ENCODE peak calls at places on chromosomes 6 and 20, in eight cellular contexts. L is mucosa of descending colon, Q is osteocyte, X is lung, W is A549, K is neural crest cell, A is fibroblast of pulmonary artery, T is B cell. S is an unnamed sample.

GRCh38 chr6:139595183-139595582 is 220.7 kb upstream of the CITED2 start:
- DNase-seq in K (no peak), T (no peak), Q (no peak), A (peak), L (no peak), X (no peak), W (no peak), S (no peak)

GRCh38 chr20:63463400-63464288 is 8.8 kb downstream of the KCNQ2 start:
- DNase-seq in X (no peak), K (no peak), W (no peak), T (no peak), Q (no peak), A (no peak), L (no peak), S (no peak)

GRCh38 chr6:47437592-47437991 is 40.0 kb upstream of the CD2AP start:
- DNase-seq in L (no peak), X (no peak), Q (no peak), T (peak), A (no peak), K (no peak), W (no peak), S (no peak)

GRCh38 chr6:157434349-157435016 is 53.5 kb downstream of the ZDHHC14 start:
- DNase-seq in X (no peak), L (no peak), W (no peak), A (no peak), T (no peak), K (no peak), Q (no peak), S (no peak)

GRCh38 chr6:33727932-33728331 is 16.4 kb upstream of the UQCC2 start:
- DNase-seq in A (no peak), Q (no peak), K (no peak), W (no peak), T (no peak), L (no peak), X (no peak), S (no peak)

GRCh38 chr6:105484238-105485161 is 81.6 kb upstream of the PREP start:
- DNase-seq in K (no peak), W (peak), T (peak), A (peak), L (no peak), Q (no peak), X (no peak), S (no peak)

GRCh38 chr6:98929498-98930060 is 18.2 kb downstream of the FBXL4 start:
- DNase-seq in A (no peak), W (no peak), L (no peak), T (no peak), X (no peak), Q (no peak), K (no peak), S (no peak)

GRCh38 chr20:50745634-50746137 is 14.3 kb downstream of the PARD6B start:
- DNase-seq in W (no peak), A (no peak), T (no peak), X (no peak), L (no peak), Q (no peak), K (no peak), S (no peak)

GRCh38 chr20:58712823-58713731 is 20.5 kb downstream of the NPEPL1 start:
- DNase-seq in A (no peak), W (no peak), X (peak), K (no peak), L (peak), T (no peak), Q (peak), S (no peak)

GRCh38 chr6:26271640-26272090 is 93.3 kb upstream of the BTN3A2 start:
- DNase-seq in L (no peak), Q (no peak), X (no peak), A (no peak), W (no peak), K (no peak), T (no peak), S (no peak)

GRCh38 chr6:354631-355280 is 36.8 kb upstream of the IRF4 start:
- DNase-seq in K (no peak), X (no peak), L (peak), W (no peak), Q (no peak), T (no peak), A (no peak), S (no peak)

GRCh38 chr6:160128879-160129516 is 7.4 kb downstream of the SLC22A1 start:
- DNase-seq in L (no peak), X (no peak), A (no peak), W (no peak), K (no peak), T (no peak), Q (peak), S (no peak)

GRCh38 chr6:169248521-169248971 is 5.1 kb downstream of the THBS2 start:
- DNase-seq in K (no peak), A (no peak), T (no peak), Q (peak), X (no peak), W (no peak), L (peak), S (no peak)

GRCh38 chr6:93917216-93917615 is 497.9 kb upstream of the EPHA7 start:
- DNase-seq in K (no peak), L (no peak), W (no peak), A (no peak), T (no peak), Q (no peak), X (no peak), S (no peak)
- TF ChIP-seq CTCF in K (no peak), L (no peak), W (no peak), A (no peak), T (no peak), Q (no peak), X (no peak), S (no peak)

GRCh38 chr6:68958327-68958726 is 323.2 kb downstream of the ADGRB3 start:
- DNase-seq in X (no peak), T (no peak), L (no peak), A (peak), W (no peak), Q (no peak), K (no peak), S (no peak)
- TF ChIP-seq CTCF in X (no peak), T (no peak), L (no peak), A (peak), W (peak), Q (peak), K (peak), S (no peak)

GRCh38 chr6:43953794-43954310 is 173.4 kb downstream of the MRPL14 start:
- DNase-seq in W (no peak), K (no peak), X (no peak), L (no peak), A (no peak), Q (no peak), T (no peak), S (peak)

GRCh38 chr6:43953256-43953655 is 174.0 kb downstream of the MRPL14 start:
- DNase-seq in L (no peak), Q (peak), X (no peak), W (no peak), T (no peak), K (no peak), A (no peak), S (peak)

GRCh38 chr6:43951756-43952675 is 175.2 kb downstream of the MRPL14 start:
- DNase-seq in Q (peak), K (no peak), T (no peak), W (no peak), X (no peak), A (no peak), L (no peak), S (peak)

GRCh38 chr6:43951063-43951755 is 176.0 kb downstream of the MRPL14 start:
- DNase-seq in X (peak), A (peak), L (peak), Q (peak), T (no peak), K (peak), W (no peak), S (peak)

GRCh38 chr6:43952746-43953145 is 174.5 kb downstream of the MRPL14 start:
- DNase-seq in X (no peak), Q (peak), T (no peak), L (no peak), K (no peak), A (no peak), W (no peak), S (no peak)
- TF ChIP-seq CTCF in X (no peak), Q (peak), T (no peak), L (no peak), K (peak), A (peak), W (no peak), S (no peak)

GRCh38 chr6:90478789-90479602 is 107.9 kb downstream of the MAP3K7 start:
- DNase-seq in Q (peak), W (peak), K (peak), T (peak), X (peak), A (peak), L (peak), S (peak)
- TF ChIP-seq CTCF in Q (peak), W (peak), K (peak), T (peak), X (peak), A (peak), L (peak), S (peak)

GRCh38 chr6:11822346-11822745 is 43.7 kb upstream of the ADTRP start:
- DNase-seq in L (no peak), Q (no peak), A (no peak), W (no peak), K (no peak), T (peak), X (no peak), S (no peak)
- TF ChIP-seq CTCF in L (no peak), Q (no peak), A (no peak), W (no peak), K (no peak), T (peak), X (no peak), S (no peak)

GRCh38 chr20:61797971-61798411 is 267.7 kb downstream of the TAF4 start:
- DNase-seq in W (no peak), K (no peak), T (no peak), Q (no peak), A (no peak), L (no peak), X (no peak), S (no peak)

GRCh38 chr20:61795669-61796630 is 269.7 kb downstream of the TAF4 start:
- DNase-seq in A (no peak), T (no peak), W (no peak), K (no peak), L (no peak), Q (no peak), X (no peak), S (no peak)

GRCh38 chr20:61796738-61797137 is 268.9 kb downstream of the TAF4 start:
- DNase-seq in Q (no peak), W (no peak), T (no peak), K (no peak), L (no peak), X (no peak), A (no peak), S (no peak)

GRCh38 chr20:61798632-61799031 is 267.0 kb downstream of the TAF4 start:
- DNase-seq in T (no peak), W (no peak), Q (no peak), A (no peak), L (peak), K (no peak), X (no peak), S (no peak)

DNA sequence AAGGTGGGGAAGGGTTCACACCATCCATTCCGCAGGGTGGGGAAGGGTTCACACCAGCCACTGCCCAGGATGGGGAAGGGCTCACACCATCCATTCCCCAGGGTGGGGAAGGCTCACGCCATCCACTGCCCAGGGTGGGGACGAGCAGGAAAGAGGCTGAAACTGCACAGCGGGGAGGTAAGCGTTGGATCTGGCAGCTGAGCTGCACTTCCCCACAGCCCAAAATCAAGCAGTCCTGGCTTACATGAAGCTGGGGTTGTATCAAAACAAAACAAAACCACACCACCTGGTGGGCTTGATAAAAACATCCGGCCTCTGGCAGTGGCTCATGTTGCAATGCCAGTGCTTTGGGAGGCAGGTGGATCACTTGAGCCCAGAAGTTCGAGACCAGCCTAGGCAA is 268.5 kb downstream of the TAF4 start:
- DNase-seq in X (no peak), L (no peak), A (no peak), W (no peak), K (no peak), Q (no peak), T (no peak), S (no peak)
- TF ChIP-seq CTCF in X (no peak), L (no peak), A (no peak), W (no peak), K (no peak), Q (no peak), T (no peak), S (no peak)

GRCh38 chr20:48552550-48552949 is 275.2 kb downstream of the PREX1 start:
- DNase-seq in K (no peak), Q (no peak), T (no peak), A (no peak), X (no peak), L (no peak), W (no peak), S (no peak)

GRCh38 chr20:48556956-48557355 is 270.8 kb downstream of the PREX1 start:
- DNase-seq in K (no peak), Q (no peak), A (no peak), X (no peak), W (no peak), L (no peak), T (no peak), S (no peak)
- TF ChIP-seq CTCF in K (no peak), Q (no peak), A (no peak), X (no peak), W (no peak), L (no peak), T (no peak), S (no peak)

DNA sequence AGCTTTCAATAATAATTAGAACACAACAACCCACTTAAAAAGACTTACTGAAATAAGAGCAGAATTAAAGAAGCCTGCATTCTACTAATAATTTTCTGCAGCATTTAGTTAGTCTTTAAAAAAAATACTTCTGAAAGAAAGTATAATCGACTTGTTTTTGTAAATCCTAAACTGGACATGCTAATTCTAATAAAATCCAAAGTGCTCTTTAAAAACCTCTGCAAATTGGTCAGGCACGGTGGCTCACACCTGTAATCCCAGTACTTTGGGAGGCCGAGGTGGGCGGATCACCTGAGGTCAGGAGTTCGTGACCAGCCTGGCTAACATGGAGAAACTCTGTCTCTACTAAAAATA is 57.5 kb upstream of the ARMH2 start:
- DNase-seq in L (no peak), K (no peak), W (no peak), X (no peak), Q (no peak), A (no peak), T (no peak), S (no peak)
- TF ChIP-seq CTCF in L (no peak), K (no peak), W (no peak), X (no peak), Q (no peak), A (no peak), T (peak), S (peak)

GRCh38 chr20:48319943-48320584 is 507.7 kb downstream of the PREX1 start:
- DNase-seq in A (no peak), W (no peak), K (no peak), L (no peak), X (no peak), T (no peak), Q (no peak), S (no peak)
- TF ChIP-seq CTCF in A (no peak), W (no peak), K (no peak), L (no peak), X (no peak), T (no peak), Q (no peak), S (no peak)

S was measured in CD14-positive monocyte.